ENCODE peak calls at places on chromosomes 6 and 20, in six cellular contexts. G is neuronal stem cell, N is mesendoderm, R is H1, D is H9, U is mesenchymal stem cell. O is an unnamed sample.

GRCh38 chr6:27565839-27566779 is 93.2 kb upstream of the ZNF184 start:
- DNase-seq in D (peak; percentile 65), N (peak; percentile 90), U (no peak), R (no peak), G (no peak), O (no peak)

GRCh38 chr6:36544228-36544627 is 3.1 kb downstream of the STK38 start:
- DNase-seq in N (no peak), R (no peak), U (no peak), D (no peak), G (no peak), O (no peak)

GRCh38 chr6:3291987-3292386 is 33.2 kb downstream of the PSMG4 start:
- DNase-seq in R (no peak), D (no peak), N (no peak), G (no peak), U (no peak), O (no peak)

GRCh38 chr6:17349437-17349836 is 44.0 kb upstream of the CAP2 start:
- DNase-seq in G (no peak), N (no peak), U (peak; percentile 6), R (no peak), D (no peak), O (peak; percentile 12)

GRCh38 chr6:32637219-32637880 is at the start of gene HLA-DQA1:
- DNase-seq in G (no peak), D (no peak), N (no peak), R (no peak), U (no peak), O (no peak)

GRCh38 chr6:157954150-157955117 is 27.2 kb upstream of the SYNJ2 start:
- DNase-seq in U (no peak), D (peak; percentile 66), G (no peak), N (peak; percentile 11), R (no peak), O (peak; percentile 26)

GRCh38 chr6:15501806-15502450 is 160.9 kb downstream of the DTNBP1 start:
- DNase-seq in D (no peak), R (no peak), G (no peak), U (peak; percentile 43), N (no peak), O (peak; percentile 81)

GRCh38 chr6:16238658-16239089 is 287 bp downstream of the GMPR start:
- DNase-seq in G (no peak), N (peak; percentile 59), R (no peak), U (no peak), D (peak; percentile 52), O (no peak)

GRCh38 chr6:84078335-84078734 is 44.8 kb downstream of the MRAP2 start:
- DNase-seq in N (peak; percentile 69), U (no peak), G (no peak), R (no peak), D (peak; percentile 64), O (no peak)

GRCh38 chr6:136094812-136095211 is 155.3 kb downstream of the MTFR2 start:
- DNase-seq in R (no peak), N (no peak), D (no peak), G (no peak), U (no peak), O (no peak)

GRCh38 chr6:136092897-136093296 is 157.2 kb downstream of the MTFR2 start:
- DNase-seq in D (no peak), N (no peak), R (no peak), G (no peak), U (no peak), O (no peak)

GRCh38 chr6:136090929-136091328 is 159.2 kb downstream of the MTFR2 start:
- DNase-seq in N (no peak), D (no peak), G (no peak), U (no peak), R (no peak), O (no peak)

GRCh38 chr6:136093835-136094234 is 156.3 kb downstream of the MTFR2 start:
- DNase-seq in N (no peak), R (no peak), G (no peak), D (no peak), U (no peak), O (no peak)

GRCh38 chr6:136095961-136096360 is 154.2 kb downstream of the MTFR2 start:
- DNase-seq in G (no peak), N (no peak), R (no peak), U (no peak), D (no peak), O (no peak)
- H2BK15ac ChIP-seq in G (no peak overlapping the region), N (no peak overlapping the region), R (no peak overlapping the region), U (no peak overlapping the region), D (no peak overlapping the region), O (no peak overlapping the region)

DNA sequence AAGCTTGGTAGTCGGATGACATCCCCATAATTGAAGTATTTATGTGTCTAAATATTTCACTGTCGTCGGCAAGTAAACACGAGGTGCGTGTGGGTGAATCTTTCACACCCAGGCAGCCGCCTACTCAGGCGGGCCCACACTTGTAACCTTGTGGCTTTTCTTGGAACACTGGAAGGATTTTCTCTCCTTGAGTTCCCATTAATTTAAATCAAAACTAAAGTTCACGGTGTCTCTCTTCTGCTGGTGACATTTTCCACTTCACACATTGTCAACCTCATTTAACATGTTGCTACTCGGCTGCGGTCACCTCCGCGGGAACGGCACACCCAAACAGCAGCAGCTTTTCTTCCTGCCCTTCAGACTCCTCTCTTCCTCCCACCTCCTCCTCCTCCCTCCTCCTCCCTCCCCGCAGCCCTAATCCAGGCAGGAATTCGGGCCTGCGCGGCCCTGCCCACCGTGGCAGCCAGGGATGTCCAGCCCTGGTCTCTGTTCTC is 336.6 kb downstream of the QKI start:
- DNase-seq in U (no peak), N (no peak), R (no peak), G (no peak), D (no peak), O (no peak)
- H2BK15ac ChIP-seq in U (no peak overlapping the region), N (no peak overlapping the region), R (no peak overlapping the region), G (peak overlapping the region; percentile 2), D (no peak overlapping the region), O (no peak overlapping the region)

DNA sequence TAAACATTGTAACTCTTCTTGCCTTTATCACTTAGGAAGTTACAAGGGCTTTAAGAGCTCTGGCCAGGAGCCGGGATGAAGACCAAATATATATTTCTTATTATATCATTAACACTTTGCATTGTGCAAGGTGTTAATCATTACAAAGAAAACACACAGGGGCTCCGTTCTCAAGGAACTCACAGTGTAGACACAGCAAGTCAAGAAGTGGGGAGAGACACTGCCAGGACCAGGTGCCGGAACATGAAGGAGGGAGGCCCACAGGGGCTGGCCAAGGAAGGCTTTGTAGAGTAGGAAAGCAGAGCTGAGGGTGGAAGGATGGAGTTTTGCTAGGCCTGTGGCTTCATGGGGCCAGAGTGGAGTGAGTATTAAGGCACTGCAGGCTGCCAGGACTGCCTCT is 17.5 kb downstream of the ITPR3 start:
- DNase-seq in R (no peak), U (no peak), N (no peak), D (peak; percentile 23), G (no peak), O (no peak)
- H2BK15ac ChIP-seq in R (no peak overlapping the region), U (no peak overlapping the region), N (no peak overlapping the region), D (no peak overlapping the region), G (no peak overlapping the region), O (no peak overlapping the region)

DNA sequence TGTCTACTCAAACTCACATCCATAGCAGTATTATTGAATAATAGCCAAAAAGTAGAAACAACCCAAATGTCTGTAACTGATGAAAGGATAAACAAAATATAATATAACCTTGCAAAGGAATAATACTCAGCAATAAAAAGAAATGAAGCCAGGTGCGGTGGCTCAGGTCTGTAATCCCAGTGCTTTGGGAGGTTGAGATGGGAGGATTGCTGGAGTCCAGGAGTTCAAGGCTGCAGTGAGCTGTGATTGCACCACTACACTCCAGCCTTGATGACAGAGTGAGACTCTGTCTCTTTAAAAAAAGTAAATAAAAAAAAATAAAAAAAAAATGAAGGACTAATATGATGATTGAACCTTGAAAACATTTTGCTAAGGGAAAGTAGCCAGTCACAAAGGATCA is 22.1 kb upstream of the KIF16B start:
- DNase-seq in G (no peak), D (no peak), N (no peak), R (no peak), U (no peak), O (no peak)
- H2BK15ac ChIP-seq in G (no peak overlapping the region), D (no peak overlapping the region), N (no peak overlapping the region), R (no peak overlapping the region), U (no peak overlapping the region), O (no peak overlapping the region)

GRCh38 chr6:166306378-166307081 is 1.7 kb downstream of the PRR18 start:
- DNase-seq in G (no peak), R (no peak), N (no peak), D (no peak), U (no peak), O (no peak)
- H2BK15ac ChIP-seq in G (peak overlapping the region; percentile 67), R (no peak overlapping the region), N (no peak overlapping the region), D (no peak overlapping the region), U (no peak overlapping the region), O (no peak overlapping the region)

GRCh38 chr20:1784586-1784985 is 110.6 kb upstream of the SIRPA start:
- DNase-seq in R (no peak), U (no peak), D (no peak), G (no peak), N (no peak), O (no peak)

GRCh38 chr20:1788039-1788438 is 107.2 kb upstream of the SIRPA start:
- DNase-seq in R (no peak), U (no peak), G (no peak), D (no peak), N (no peak), O (no peak)

GRCh38 chr20:1786496-1786895 is 108.7 kb upstream of the SIRPA start:
- DNase-seq in N (no peak), D (no peak), U (no peak), R (no peak), G (no peak), O (no peak)

GRCh38 chr20:1783245-1783644 is 112.0 kb upstream of the SIRPA start:
- DNase-seq in G (no peak), R (no peak), U (no peak), D (no peak), N (no peak), O (no peak)

DNA sequence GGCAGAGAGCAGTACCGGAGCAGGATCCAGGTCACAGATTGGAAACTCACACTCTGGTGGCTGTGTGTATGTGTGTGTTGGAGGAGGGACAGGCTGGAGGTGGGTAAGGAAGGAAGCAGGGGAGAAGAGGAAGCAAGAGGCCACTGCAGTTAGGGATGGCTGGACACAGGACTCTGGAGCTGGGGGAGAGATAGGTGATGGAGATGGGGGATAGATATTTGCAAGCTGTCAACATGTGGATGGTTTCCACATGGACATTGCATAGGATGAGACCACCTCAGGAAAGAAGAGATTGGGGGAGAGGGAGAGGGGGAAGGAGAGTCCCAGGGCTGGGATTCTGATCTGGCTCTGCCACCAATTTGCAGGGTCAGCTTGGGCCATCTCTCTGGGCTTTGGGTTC is 109.1 kb upstream of the SIRPA start:
- DNase-seq in G (no peak), N (no peak), U (no peak), R (no peak), D (no peak), O (no peak)
- H2BK15ac ChIP-seq in G (no peak overlapping the region), N (no peak overlapping the region), U (no peak overlapping the region), R (no peak overlapping the region), D (no peak overlapping the region), O (no peak overlapping the region)

DNA sequence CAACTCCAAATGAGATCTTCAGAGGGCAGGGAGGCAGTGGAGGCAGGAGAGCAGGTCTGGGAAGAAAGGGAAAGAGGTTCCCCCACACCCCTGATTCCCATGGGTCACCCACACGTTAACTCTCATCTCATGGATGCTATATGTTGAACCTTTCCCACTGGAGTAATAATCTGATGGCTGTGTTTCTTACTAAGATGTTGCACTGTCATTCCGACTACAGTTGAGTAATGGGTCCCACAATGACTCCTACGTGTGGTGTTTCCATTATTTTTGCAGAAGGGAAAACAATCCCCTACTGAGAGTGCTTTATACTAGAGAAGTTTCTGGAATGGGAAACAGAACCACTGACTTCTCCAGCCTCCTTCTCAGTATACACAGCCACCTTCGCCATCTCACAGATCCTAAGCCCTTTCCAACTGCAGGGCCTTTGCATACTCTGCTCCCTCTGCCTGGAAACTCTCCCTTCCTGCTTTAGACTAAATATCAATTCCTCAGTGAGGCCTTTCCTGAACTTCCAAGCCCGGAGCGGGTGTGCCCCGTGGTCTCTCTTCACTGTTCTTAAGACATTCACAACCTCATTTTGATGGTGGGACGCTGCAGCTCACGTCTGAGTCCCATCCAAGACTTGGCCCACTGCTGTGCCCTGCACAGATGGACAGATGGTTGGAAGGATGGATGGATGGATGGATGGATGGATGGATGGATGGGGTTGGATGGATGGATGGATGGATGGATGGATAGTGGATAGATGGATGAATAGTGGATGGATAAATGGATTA is 238.6 kb upstream of the PMEPA1 start:
- DNase-seq in G (no peak), R (no peak), N (no peak), U (no peak), D (no peak), O (no peak)
- H2BK15ac ChIP-seq in G (no peak overlapping the region), R (no peak overlapping the region), N (no peak overlapping the region), U (no peak overlapping the region), D (no peak overlapping the region), O (no peak overlapping the region)